ENCODE peak calls at places on chromosomes 6 and 20, in six cellular contexts. N is heart right ventricle, B is fibroblast of lung, M is stomach, O is GM23248, W is lung. E is an unnamed sample. For H3K4me1 and H3K27me3, the result is how much of the 10 kb centered on the place peaks cover.

GRCh38 chr20:3226864-3227263 is 12.1 kb downstream of the SLC4A11 start:
- DNase-seq in O (no peak), N (no peak), M (no peak), W (no peak), B (no peak), E (no peak)

GRCh38 chr6:38845931-38846330 is 130.8 kb downstream of the DNAH8 start:
- DNase-seq in W (no peak), B (no peak), N (no peak), M (no peak), O (no peak), E (no peak)

GRCh38 chr6:151229401-151230276 is 10.1 kb upstream of the AKAP12 start:
- DNase-seq in O (no peak), N (no peak), M (no peak), W (no peak), B (no peak), E (no peak)

GRCh38 chr6:149840345-149841075 is 23.6 kb downstream of the LRP11 start:
- DNase-seq in O (peak), B (peak), M (peak), W (peak), N (peak), E (peak)

GRCh38 chr6:52808660-52809059 is 5.0 kb upstream of the GSTA1 start:
- DNase-seq in W (no peak), B (no peak), N (no peak), O (no peak), M (no peak), E (no peak)

GRCh38 chr6:30847421-30847970 is 36.8 kb upstream of the DDR1 start:
- DNase-seq in B (no peak), W (no peak), N (no peak), O (no peak), M (no peak), E (no peak)

GRCh38 chr20:4299773-4300172 is 284.4 kb upstream of the RNF24 start:
- DNase-seq in M (no peak), N (no peak), O (peak), B (no peak), W (no peak), E (no peak)

GRCh38 chr6:52575490-52575868 is 1.4 kb downstream of the TRAM2 start:
- DNase-seq in N (no peak), B (peak), O (peak), M (no peak), W (no peak), E (no peak)

GRCh38 chr6:6968731-6969552 is 138.8 kb upstream of the RREB1 start:
- DNase-seq in W (no peak), O (no peak), N (no peak), B (no peak), M (no peak), E (no peak)

GRCh38 chr6:80280258-80281010 is 174.0 kb downstream of the BCKDHB start:
- DNase-seq in W (no peak), B (peak), M (no peak), O (peak), N (no peak), E (no peak)

GRCh38 chr20:1177680-1178079 is 7.1 kb downstream of the TMEM74B start:
- DNase-seq in N (no peak), W (no peak), M (no peak), B (no peak), O (peak), E (no peak)

GRCh38 chr6:136769759-136770158 is 22.5 kb downstream of the MAP3K5 start:
- DNase-seq in B (no peak), N (no peak), M (no peak), O (no peak), W (no peak), E (no peak)

GRCh38 chr20:14223806-14224205 is 113.6 kb downstream of the FLRT3 start:
- DNase-seq in W (no peak), M (no peak), O (no peak), B (no peak), N (no peak), E (no peak)

GRCh38 chr6:14738933-14739332 is 506.9 kb upstream of the JARID2 start:
- DNase-seq in W (no peak), O (no peak), N (no peak), B (no peak), M (no peak), E (no peak)

GRCh38 chr20:32792316-32792715 is 27.4 kb upstream of the MAPRE1 start:
- DNase-seq in M (no peak), B (peak), O (peak), W (no peak), N (no peak), E (peak)

GRCh38 chr6:22101163-22101562 is 195.7 kb downstream of the PRL start:
- DNase-seq in B (peak), O (no peak), W (no peak), M (no peak), N (no peak), E (no peak)

GRCh38 chr6:170584954-170585498 is 589 bp upstream of the PDCD2 start:
- DNase-seq in W (no peak), O (no peak), M (peak), N (no peak), B (no peak), E (no peak)

GRCh38 chr6:85775883-85776282 is 133.2 kb upstream of the SYNCRIP start:
- DNase-seq in O (no peak), N (no peak), W (no peak), M (no peak), B (no peak), E (no peak)

GRCh38 chr6:97572943-97573342 is 289.9 kb upstream of the MMS22L start:
- DNase-seq in N (no peak), B (no peak), W (no peak), O (no peak), M (no peak), E (no peak)

GRCh38 chr20:4925842-4926530 is 75.3 kb downstream of the SLC23A2 start:
- DNase-seq in O (peak), M (peak), W (no peak), N (peak), B (peak), E (no peak)

GRCh38 chr6:69816569-69816968 is 19.8 kb upstream of the LMBRD1 start:
- DNase-seq in B (no peak), W (no peak), M (no peak), N (no peak), O (no peak), E (no peak)

GRCh38 chr20:57391439-57392129 is 388 bp downstream of the RBM38 start:
- DNase-seq in O (peak), W (no peak), N (no peak), B (peak), M (peak), E (no peak)

GRCh38 chr6:34317882-34318491 is 69.2 kb upstream of the SMIM29 start:
- DNase-seq in W (no peak), N (no peak), B (peak), O (peak), M (no peak), E (no peak)

GRCh38 chr6:98516869-98517268 is 317.5 kb upstream of the POU3F2 start:
- DNase-seq in O (no peak), M (no peak), B (no peak), N (no peak), W (no peak), E (no peak)

GRCh38 chr20:6956574-6956973 is 189.1 kb downstream of the BMP2 start:
- DNase-seq in N (no peak), B (peak), O (peak), W (no peak), M (no peak), E (no peak)

GRCh38 chr20:63854069-63854765 is 7.1 kb upstream of the ABHD16B start:
- DNase-seq in N (peak), M (no peak), O (peak), W (no peak), B (peak), E (peak)

GRCh38 chr20:48286571-48287551 is 501.6 kb upstream of the SULF2 start:
- DNase-seq in O (peak), N (no peak), B (peak), W (no peak), M (no peak), E (no peak)

GRCh38 chr20:44067650-44068081 is 119.3 kb downstream of the JPH2 start:
- DNase-seq in B (no peak), W (no peak), M (peak), N (no peak), O (no peak), E (no peak)

GRCh38 chr6:111367393-111368088 is 115.5 kb downstream of the REV3L start:
- DNase-seq in B (no peak), O (no peak), W (no peak), N (no peak), M (no peak), E (no peak)

GRCh38 chr6:53527249-53527765 is 17.6 kb downstream of the GCLC start:
- DNase-seq in M (no peak), W (no peak), O (no peak), N (no peak), B (no peak), E (no peak)

GRCh38 chr20:57392130-57392445 is 892 bp downstream of the RBM38 start:
- DNase-seq in B (no peak), W (no peak), M (no peak), N (no peak), O (no peak), E (no peak)

GRCh38 chr6:127938701-127939100 is 37.8 kb upstream of the THEMIS start:
- DNase-seq in N (no peak), M (no peak), B (peak), W (no peak), O (peak), E (peak)

GRCh38 chr6:43274916-43275597 is 23.0 kb upstream of the SLC22A7 start:
- DNase-seq in O (peak), W (no peak), M (peak), N (no peak), B (no peak), E (no peak)

GRCh38 chr20:61924858-61925554 is 140.7 kb downstream of the TAF4 start:
- DNase-seq in B (no peak), N (peak), M (no peak), W (no peak), O (no peak), E (no peak)

GRCh38 chr6:68042339-68043121 is 592.6 kb upstream of the ADGRB3 start:
- DNase-seq in M (no peak), O (no peak), W (no peak), N (no peak), B (no peak), E (no peak)

GRCh38 chr20:58892126-58892931 is 39.8 kb downstream of the GNAS start:
- DNase-seq in M (peak), O (peak), B (peak), N (peak), W (peak), E (peak)

GRCh38 chr6:81487489-81487888 is 265.0 kb downstream of the TENT5A start:
- DNase-seq in W (no peak), M (peak), N (peak), O (no peak), B (peak), E (no peak)

GRCh38 chr6:110357298-110357695 is 852 bp downstream of the METTL24 start:
- DNase-seq in W (no peak), O (no peak), N (no peak), M (no peak), B (no peak), E (no peak)

GRCh38 chr20:34037121-34037520 is 43.4 kb downstream of the RALY start:
- DNase-seq in B (no peak), N (no peak), O (peak), M (peak), W (no peak), E (no peak)

GRCh38 chr6:144350176-144350575 is 65.0 kb downstream of the UTRN start:
- DNase-seq in W (no peak), M (no peak), O (no peak), B (no peak), N (no peak), E (no peak)
- H3K4me3 ChIP-seq in W (no peak), M (no peak), O (peak), B (no peak), N (peak), E (no peak)

GRCh38 chr6:138493413-138493812 is 5.9 kb downstream of the NHSL1 start:
- DNase-seq in B (peak), M (no peak), O (peak), W (peak), N (no peak), E (no peak)

GRCh38 chr6:138492871-138493270 is 6.4 kb downstream of the NHSL1 start:
- DNase-seq in B (no peak), N (no peak), O (no peak), W (no peak), M (no peak), E (no peak)

GRCh38 chr6:138491020-138491419 is 8.3 kb downstream of the NHSL1 start:
- DNase-seq in N (no peak), M (no peak), W (no peak), B (peak), O (no peak), E (no peak)

GRCh38 chr6:138494312-138494711 is 5.0 kb downstream of the NHSL1 start:
- DNase-seq in O (no peak), W (no peak), B (no peak), M (no peak), N (no peak), E (no peak)

DNA sequence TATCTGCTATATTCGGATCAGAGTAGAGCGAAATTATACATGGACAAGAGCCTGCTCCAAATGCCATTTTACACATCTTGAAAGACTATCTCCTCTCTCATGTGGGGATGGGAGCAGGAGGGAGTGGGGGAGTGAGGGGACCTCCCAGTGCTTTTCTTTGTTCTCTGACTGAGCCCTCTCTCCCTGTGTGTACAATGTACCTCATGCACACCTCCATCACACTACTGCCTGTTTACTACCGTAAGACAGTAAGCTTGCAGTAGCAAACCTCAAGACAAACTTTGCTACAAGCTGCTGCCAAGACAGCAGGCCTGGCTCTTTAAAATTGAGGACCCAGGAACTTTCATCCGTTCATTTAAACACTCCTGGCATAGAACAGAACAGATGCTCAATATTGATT is 7.2 kb downstream of the NHSL1 start:
- DNase-seq in N (no peak), M (no peak), W (no peak), O (no peak), B (no peak), E (no peak)
- H3K4me1 ChIP-seq in N (half or more), M (under half), W (under half), O (under half), B (under half), E (under half)

DNA sequence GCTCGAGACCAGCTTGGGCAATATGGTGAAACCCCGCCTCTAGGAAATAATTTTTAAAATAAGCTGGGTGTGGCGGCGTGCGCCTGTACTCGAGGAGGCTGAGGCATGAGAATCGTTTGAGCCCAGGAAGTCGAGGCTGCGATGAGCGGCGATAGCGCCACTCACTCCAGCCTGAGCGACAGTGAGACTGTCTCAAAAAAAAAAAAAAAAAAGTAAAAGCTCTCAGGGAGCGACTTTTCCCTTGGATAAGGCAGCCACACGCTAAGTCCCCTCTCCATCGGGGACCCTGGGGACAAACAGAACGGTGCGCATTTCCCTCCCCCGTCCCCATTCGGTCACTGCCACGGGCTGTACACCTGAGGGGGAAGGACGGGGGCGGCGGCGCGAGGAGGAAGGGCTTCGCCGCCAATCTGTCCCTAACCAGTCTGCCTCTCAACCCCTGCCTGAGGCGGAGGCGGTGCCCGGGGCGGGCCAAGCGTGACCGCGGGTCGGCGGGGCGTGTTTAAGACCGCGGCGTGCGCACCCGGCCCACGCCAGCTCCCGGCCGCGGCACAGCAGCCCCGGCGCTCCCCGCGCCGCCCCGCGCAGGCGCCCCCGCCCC is at the start of gene GMPR:
- DNase-seq in M (peak), W (peak), B (peak), O (peak), N (peak), E (peak)
- H3K27me3 ChIP-seq in M (under half), W (under half), B (under half), O (under half), N (under half), E (under half)

GRCh38 chr20:10328897-10329255 is 105.1 kb downstream of the MKKS start:
- DNase-seq in M (no peak), B (no peak), N (no peak), O (no peak), W (no peak), E (no peak)
- H3K4me3 ChIP-seq in M (no peak), B (no peak), N (no peak), O (no peak), W (no peak), E (peak)